ENCODE peak calls at places on chromosomes 5 and 9, in six cellular contexts. Z, P, U, J, Q and A are unnamed samples.

GRCh38 chr9:124800306-124801259 is 23.6 kb downstream of the OLFML2A start:
- DNase-seq in Z (no peak), P (no peak), U (no peak), Q (no peak), J (peak), A (peak)

GRCh38 chr5:1538276-1538675 is 14.5 kb upstream of the LPCAT1 start:
- DNase-seq in Z (no peak), P (no peak), U (no peak), J (no peak), Q (no peak), A (peak)

GRCh38 chr9:70478963-70479641 is 64.6 kb upstream of the KLF9 start:
- DNase-seq in Z (no peak), Q (peak), U (no peak), J (no peak), P (no peak), A (peak)

GRCh38 chr9:136294437-136294836 is 9.5 kb downstream of the CCDC187 start:
- DNase-seq in U (no peak), J (no peak), Q (no peak), P (no peak), Z (no peak), A (no peak)

GRCh38 chr5:94785111-94785510 is 166.6 kb downstream of the SLF1 start:
- DNase-seq in J (no peak), Z (no peak), P (no peak), U (no peak), Q (peak), A (no peak)

GRCh38 chr9:135582541-135582940 is 21.0 kb downstream of the PAEP start:
- DNase-seq in J (no peak), Z (no peak), P (no peak), U (no peak), Q (no peak), A (no peak)

GRCh38 chr5:66617991-66618768 is 22.0 kb downstream of the MAST4 start:
- DNase-seq in J (no peak), Q (no peak), U (no peak), P (no peak), Z (no peak), A (no peak)

GRCh38 chr5:115507682-115508081 is 36.9 kb downstream of the FEM1C start:
- DNase-seq in Q (peak), Z (no peak), P (no peak), U (no peak), J (peak), A (no peak)

GRCh38 chr5:150033334-150033733 is 32.8 kb downstream of the HMGXB3 start:
- DNase-seq in U (no peak), P (no peak), Z (no peak), Q (no peak), J (no peak), A (no peak)

GRCh38 chr9:108869092-108869725 is 7.1 kb downstream of the ACTL7A start:
- DNase-seq in J (no peak), Z (no peak), P (no peak), Q (peak), U (peak), A (no peak)

GRCh38 chr9:18721267-18722079 is 247.5 kb downstream of the ADAMTSL1 start:
- DNase-seq in U (no peak), P (no peak), Z (no peak), J (no peak), Q (peak), A (peak)

GRCh38 chr5:38695021-38695961 is 138.8 kb upstream of the LIFR start:
- DNase-seq in J (no peak), P (no peak), Q (peak), U (no peak), Z (no peak), A (no peak)

GRCh38 chr5:34534237-34535108 is 121.7 kb upstream of the RAI14 start:
- DNase-seq in Q (peak), U (no peak), Z (no peak), J (no peak), P (no peak), A (no peak)

GRCh38 chr9:17380126-17380861 is 198.6 kb upstream of the SH3GL2 start:
- DNase-seq in P (no peak), J (no peak), U (no peak), Q (no peak), Z (no peak), A (no peak)

GRCh38 chr9:95764920-95765319 is 110.6 kb upstream of the ERCC6L2 start:
- DNase-seq in P (peak), Q (no peak), U (no peak), J (no peak), Z (no peak), A (no peak)

GRCh38 chr5:142143878-142144277 is 35.3 kb downstream of the NDFIP1 start:
- DNase-seq in P (no peak), U (peak), J (peak), Q (peak), Z (no peak), A (no peak)

GRCh38 chr5:56977822-56978221 is 25.9 kb upstream of the MIER3 start:
- DNase-seq in P (no peak), Z (no peak), Q (no peak), J (no peak), U (no peak), A (no peak)

GRCh38 chr5:87034562-87034961 is 233.1 kb upstream of the RASA1 start:
- DNase-seq in U (no peak), Z (no peak), J (no peak), P (no peak), Q (no peak), A (no peak)

GRCh38 chr9:127561491-127562270 is 50.4 kb upstream of the STXBP1 start:
- DNase-seq in J (no peak), Q (peak), P (no peak), U (peak), Z (peak), A (peak)